ENCODE peak calls at places on chromosome 15, in five cellular contexts. V is HuH-7, P is kidney glomerular epithelial cell, N is hippocampal formation, X is NCI-H774. L is an unnamed sample.

GRCh38 chr15:70264014-70264492 is 166.3 kb upstream of the TLE3 start:
- DNase-seq in V (no peak), P (peak; percentile 90), N (no peak), X (peak; percentile 59), L (peak; percentile 27)

GRCh38 chr15:34610388-34610787 is 26.9 kb upstream of the GOLGA8B start:
- DNase-seq in V (no peak), P (peak; percentile 1), N (no peak), X (no peak), L (no peak)

GRCh38 chr15:83158393-83158792 is 49.2 kb downstream of the HDGFL3 start:
- DNase-seq in V (no peak), P (no peak), N (no peak), X (no peak), L (no peak)

GRCh38 chr15:94793641-94794040 is 562.3 kb downstream of the MCTP2 start:
- DNase-seq in V (no peak), P (no peak), N (no peak), X (peak; percentile 11), L (no peak)

GRCh38 chr15:29403778-29404177 is 134.2 kb upstream of the NSMCE3 start:
- DNase-seq in V (peak; percentile 18), P (no peak), N (no peak), X (no peak), L (no peak)

GRCh38 chr15:99631256-99631655 is 65.5 kb downstream of the MEF2A start:
- DNase-seq in V (no peak), P (no peak), N (no peak), X (no peak), L (no peak)

GRCh38 chr15:84714816-84715215 is 1.1 kb downstream of the SEC11A start:
- DNase-seq in V (no peak), P (no peak), N (no peak), X (no peak), L (no peak)

GRCh38 chr15:87567399-87567798 is 689.1 kb downstream of the NTRK3 start:
- DNase-seq in V (no peak), P (no peak), N (no peak), X (no peak), L (no peak)

GRCh38 chr15:101660005-101660404 is 7.8 kb upstream of the TM2D3 start:
- DNase-seq in V (no peak), P (no peak), N (no peak), X (no peak), L (no peak)

GRCh38 chr15:48358681-48359152 is 27.5 kb downstream of the DUT start:
- DNase-seq in V (no peak), P (no peak), N (no peak), X (no peak), L (no peak)

GRCh38 chr15:50167112-50167511 is 14.9 kb upstream of the SLC27A2 start:
- DNase-seq in V (no peak), P (no peak), N (no peak), X (no peak), L (no peak)

GRCh38 chr15:72146934-72147333 is 28.7 kb downstream of the SENP8 start:
- DNase-seq in V (no peak), P (no peak), N (no peak), X (no peak), L (no peak)

GRCh38 chr15:90184786-90185704 is 16.1 kb upstream of the SEMA4B start:
- DNase-seq in V (peak; percentile 91), P (peak; percentile 69), N (peak; percentile 27), X (peak; percentile 86), L (no peak)

GRCh38 chr15:62765916-62766315 is 276.6 kb upstream of the TPM1 start:
- DNase-seq in V (no peak), P (no peak), N (no peak), X (no peak), L (no peak)

GRCh38 chr15:74326759-74327158 is 40.7 kb downstream of the CYP11A1 start:
- DNase-seq in V (no peak), P (no peak), N (no peak), X (no peak), L (no peak)

GRCh38 chr15:80317389-80318169 is 65.6 kb upstream of the CTXND1 start:
- DNase-seq in V (peak; percentile 28), P (no peak), N (no peak), X (no peak), L (no peak)

GRCh38 chr15:63022663-63023062 is 19.9 kb upstream of the TPM1 start:
- DNase-seq in V (no peak), P (no peak), N (no peak), X (no peak), L (no peak)

GRCh38 chr15:38524156-38524555 is 40.5 kb downstream of the RASGRP1 start:
- DNase-seq in V (no peak), P (no peak), N (no peak), X (no peak), L (no peak)

GRCh38 chr15:91891101-91891500 is 37.6 kb downstream of the SLCO3A1 start:
- DNase-seq in V (no peak), P (no peak), N (no peak), X (no peak), L (no peak)

GRCh38 chr15:33310481-33311311 is at the start of gene RYR3:
- DNase-seq in V (no peak), P (peak; percentile 28), N (no peak), X (peak; percentile 50), L (no peak)

GRCh38 chr15:82545478-82545877 is 5.2 kb upstream of the RPS17 start:
- DNase-seq in V (no peak), P (no peak), N (no peak), X (no peak), L (no peak)

GRCh38 chr15:74322558-74323180 is 44.8 kb downstream of the CYP11A1 start:
- DNase-seq in V (peak; percentile 89), P (peak; percentile 14), N (peak; percentile 32), X (peak; percentile 10), L (no peak)

GRCh38 chr15:84804005-84804803 is 13.0 kb upstream of the ALPK3 start:
- DNase-seq in V (no peak), P (no peak), N (no peak), X (no peak), L (no peak)

GRCh38 chr15:40081691-40082194 is 26.9 kb downstream of the BMF start:
- DNase-seq in V (peak; percentile 77), P (peak; percentile 21), N (peak; percentile 79), X (no peak), L (no peak)

GRCh38 chr15:78355185-78355584 is 15.0 kb downstream of the CRABP1 start:
- DNase-seq in V (no peak), P (no peak), N (no peak), X (no peak), L (no peak)

GRCh38 chr15:73340502-73341192 is 28.1 kb downstream of the HCN4 start:
- DNase-seq in V (no peak), P (no peak), N (no peak), X (no peak), L (no peak)

GRCh38 chr15:55827204-55827603 is 84.3 kb upstream of the PRTG start:
- DNase-seq in V (no peak), P (peak; percentile 3), N (peak; percentile 7), X (no peak), L (no peak)

GRCh38 chr15:51801391-51801835 is 28.0 kb upstream of the TMOD3 start:
- DNase-seq in V (peak; percentile 44), P (no peak), N (no peak), X (no peak), L (no peak)

GRCh38 chr15:96125681-96126080 is 204.8 kb upstream of the NR2F2 start:
- DNase-seq in V (no peak), P (no peak), N (no peak), X (no peak), L (no peak)

GRCh38 chr15:65695073-65695472 is 73.3 kb downstream of the SLC24A1 start:
- DNase-seq in V (no peak), P (no peak), N (no peak), X (no peak), L (no peak)

GRCh38 chr15:99121207-99121606 is 16.3 kb downstream of the SYNM start:
- DNase-seq in V (no peak), P (no peak), N (no peak), X (no peak), L (no peak)

GRCh38 chr15:53549697-53550315 is 209.7 kb downstream of the WDR72 start:
- DNase-seq in V (no peak), P (no peak), N (no peak), X (peak; percentile 62), L (no peak)

GRCh38 chr15:100809587-100809986 is 70.0 kb upstream of the ALDH1A3 start:
- DNase-seq in V (no peak), P (no peak), N (no peak), X (no peak), L (no peak)

L was measured in SIG-M5.